ENCODE peak calls at places on chromosomes 16 and 17, in eight cellular contexts. N, Z, Y, U, H, L, T and J are unnamed samples.

GRCh38 chr16:11783319-11784047 is 13.6 kb downstream of the ZC3H7A start:
- DNase-seq in N (peak; percentile 32), Z (peak; percentile 15), Y (no peak), U (peak; percentile 76), H (peak; percentile 45), L (peak; percentile 9), T (peak; percentile 88), J (peak; percentile 45)

GRCh38 chr17:45895969-45896793 is 1.8 kb downstream of the MAPT start:
- DNase-seq in N (no peak), Z (no peak), Y (peak; percentile 60), U (no peak), H (no peak), L (no peak), T (no peak), J (peak; percentile 4)

GRCh38 chr16:30010817-30011504 is at the start of gene DOC2A:
- DNase-seq in N (no peak), Z (no peak), Y (peak; percentile 81), U (no peak), H (no peak), L (no peak), T (no peak), J (peak; percentile 43)

GRCh38 chr17:41324180-41325075 is 8.9 kb upstream of the KRTAP17-1 start:
- DNase-seq in N (no peak), Z (no peak), Y (peak; percentile 61), U (no peak), H (peak; percentile 8), L (peak; percentile 56), T (no peak), J (no peak)

GRCh38 chr16:971981-972315 is 1.2 kb upstream of the LMF1 start:
- DNase-seq in N (no peak), Z (no peak), Y (no peak), U (no peak), H (no peak), L (no peak), T (no peak), J (no peak)

GRCh38 chr16:25413962-25414361 is 156.3 kb upstream of the ZKSCAN2 start:
- DNase-seq in N (no peak), Z (no peak), Y (no peak), U (peak; percentile 6), H (no peak), L (peak; percentile 41), T (no peak), J (peak; percentile 41)

GRCh38 chr17:67995568-67996191 is 589 bp downstream of the C17orf58 start:
- DNase-seq in N (peak; percentile 39), Z (peak; percentile 14), Y (peak; percentile 66), U (no peak), H (no peak), L (peak; percentile 34), T (no peak), J (peak; percentile 62)

GRCh38 chr16:27239906-27240655 is 28.5 kb downstream of the NSMCE1 start:
- DNase-seq in N (no peak), Z (no peak), Y (no peak), U (no peak), H (peak; percentile 44), L (no peak), T (peak; percentile 33), J (no peak)

GRCh38 chr17:20852541-20853370 is 190.1 kb downstream of the USP22 start:
- DNase-seq in N (no peak), Z (peak; percentile 13), Y (peak; percentile 73), U (peak; percentile 20), H (no peak), L (peak; percentile 35), T (no peak), J (peak; percentile 22)

GRCh38 chr17:72123964-72124791 is 3.4 kb downstream of the SOX9 start:
- DNase-seq in N (peak; percentile 29), Z (no peak), Y (peak; percentile 60), U (no peak), H (no peak), L (peak; percentile 40), T (no peak), J (no peak)

GRCh38 chr16:55552621-55553020 is 13.9 kb upstream of the CAPNS2 start:
- DNase-seq in N (no peak), Z (peak; percentile 53), Y (no peak), U (peak; percentile 79), H (peak; percentile 69), L (peak; percentile 51), T (peak; percentile 59), J (peak; percentile 74)

GRCh38 chr17:4162775-4163498 is 19.9 kb downstream of the CYB5D2 start:
- DNase-seq in N (no peak), Z (peak; percentile 24), Y (no peak), U (no peak), H (peak; percentile 13), L (no peak), T (no peak), J (peak; percentile 29)

GRCh38 chr17:75321506-75321905 is 32.3 kb upstream of the SLC25A19 start:
- DNase-seq in N (no peak), Z (no peak), Y (no peak), U (no peak), H (no peak), L (no peak), T (no peak), J (no peak)

GRCh38 chr17:75325348-75325747 is 36.1 kb upstream of the SLC25A19 start:
- DNase-seq in N (no peak), Z (no peak), Y (no peak), U (no peak), H (no peak), L (no peak), T (peak; percentile 14), J (no peak)

GRCh38 chr17:75325827-75326586 is 36.8 kb upstream of the SLC25A19 start:
- DNase-seq in N (no peak), Z (no peak), Y (no peak), U (peak; percentile 75), H (peak; percentile 35), L (no peak), T (peak; percentile 89), J (peak; percentile 37)

GRCh38 chr17:75319818-75320691 is 30.8 kb upstream of the SLC25A19 start:
- DNase-seq in N (no peak), Z (peak; percentile 15), Y (no peak), U (peak; percentile 96), H (peak; percentile 76), L (no peak), T (no peak), J (no peak)

GRCh38 chr17:75323043-75323591 is 33.9 kb upstream of the SLC25A19 start:
- DNase-seq in N (peak; percentile 94), Z (peak; percentile 91), Y (peak; percentile 95), U (peak; percentile 62), H (peak; percentile 86), L (peak; percentile 97), T (peak; percentile 84), J (peak; percentile 96)
- H3K9ac ChIP-seq in N (peak overlapping the region; percentile 51), Z (no peak overlapping the region), Y (no peak overlapping the region), U (no peak overlapping the region), H (no peak overlapping the region), L (no peak overlapping the region), T (no peak overlapping the region), J (no peak overlapping the region)

DNA sequence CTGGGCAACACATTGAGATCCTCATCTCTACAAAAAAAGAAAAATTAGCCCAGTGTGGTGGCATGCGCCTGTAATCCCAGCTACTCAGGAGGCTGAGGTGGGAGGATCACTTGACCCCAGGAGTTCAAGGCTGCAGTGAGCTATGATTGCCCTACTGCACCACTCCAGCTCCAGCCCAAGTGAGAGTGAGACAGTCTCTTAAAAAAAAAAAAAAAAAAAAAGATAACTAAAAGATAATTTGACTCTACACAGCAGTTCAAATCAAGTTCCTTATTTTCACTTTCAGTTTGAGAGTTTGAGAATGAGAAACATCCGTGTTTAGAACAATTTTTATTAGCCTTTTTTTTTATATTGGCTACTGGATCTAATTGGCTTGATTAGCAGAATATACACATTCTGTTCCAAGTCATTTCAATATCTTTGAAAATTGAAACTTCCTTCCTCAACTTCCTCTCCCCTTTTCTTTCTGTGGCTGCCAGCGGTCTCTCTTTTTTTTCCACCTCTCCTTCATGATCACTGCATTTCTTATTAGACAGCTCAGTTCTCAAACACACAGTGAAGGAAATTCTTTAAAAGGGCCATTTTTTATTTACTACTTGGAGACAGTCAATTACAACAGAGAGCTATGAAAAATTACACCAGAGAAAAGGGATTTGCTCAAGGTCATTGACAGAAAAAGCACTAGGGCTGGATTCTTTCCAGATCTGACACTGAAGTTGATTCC is 4.5 kb upstream of the ACSF2 start:
- DNase-seq in N (no peak), Z (peak; percentile 23), Y (no peak), U (no peak), H (no peak), L (no peak), T (peak; percentile 65), J (peak; percentile 27)
- H3K4me3 ChIP-seq in N (no peak overlapping the region), Z (peak overlapping the region; percentile 36), Y (no peak overlapping the region), U (peak overlapping the region; percentile 8), H (peak overlapping the region; percentile 24), L (peak overlapping the region; percentile 44), T (no peak overlapping the region), J (peak overlapping the region; percentile 80)

GRCh38 chr16:35296962-35297653 is 1837.7 kb downstream of the TP53TG3F start:
- DNase-seq in N (no peak), Z (no peak), Y (no peak), U (no peak), H (no peak), L (no peak), T (no peak), J (no peak)

GRCh38 chr16:35298460-35299243 is 1839.2 kb downstream of the TP53TG3F start:
- DNase-seq in N (no peak), Z (no peak), Y (no peak), U (no peak), H (no peak), L (no peak), T (no peak), J (no peak)

DNA sequence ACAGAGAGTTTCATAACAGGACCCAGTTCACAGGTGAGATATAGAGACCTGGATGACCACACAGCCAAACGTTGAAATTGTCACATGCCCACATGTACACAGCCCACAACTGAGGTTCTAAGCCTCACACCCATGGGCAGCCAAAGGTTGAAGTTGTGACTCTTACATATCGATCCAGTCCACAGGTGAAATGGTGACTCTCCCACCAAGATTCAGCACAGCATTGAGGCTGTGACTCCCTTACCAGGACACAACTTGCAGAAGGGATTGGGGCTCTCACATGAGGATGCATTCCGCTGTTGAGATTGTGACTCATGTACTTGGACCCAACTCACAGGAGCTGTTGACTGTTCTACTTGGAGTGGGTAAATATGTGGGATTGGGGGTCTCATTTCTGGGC is 1836.4 kb downstream of the TP53TG3F start:
- DNase-seq in N (no peak), Z (no peak), Y (no peak), U (no peak), H (no peak), L (no peak), T (no peak), J (no peak)
- H3K9me3 ChIP-seq in N (no peaks in the 10 kb centered on the region), Z (no peaks in the 10 kb centered on the region), Y (peaks cover 72% of the 10 kb centered on the region), U (peaks cover 28% of the 10 kb centered on the region), H (peaks cover 19% of the 10 kb centered on the region), L (no peaks in the 10 kb centered on the region), T (peaks cover 4% of the 10 kb centered on the region), J (no peaks in the 10 kb centered on the region)

GRCh38 chr17:28662527-28662829 is 473 bp downstream of the SUPT6H start:
- DNase-seq in N (no peak), Z (no peak), Y (no peak), U (no peak), H (no peak), L (no peak), T (no peak), J (no peak)

GRCh38 chr17:28663723-28664122 is 1.7 kb downstream of the SUPT6H start:
- DNase-seq in N (no peak), Z (no peak), Y (no peak), U (no peak), H (no peak), L (no peak), T (no peak), J (no peak)

GRCh38 chr17:28669918-28670317 is 7.9 kb downstream of the SUPT6H start:
- DNase-seq in N (no peak), Z (no peak), Y (no peak), U (no peak), H (no peak), L (no peak), T (no peak), J (no peak)

GRCh38 chr17:28667870-28668269 is 5.9 kb downstream of the SUPT6H start:
- DNase-seq in N (no peak), Z (peak; percentile 18), Y (no peak), U (no peak), H (no peak), L (no peak), T (no peak), J (peak; percentile 19)

GRCh38 chr17:28665994-28666393 is 4.0 kb downstream of the SUPT6H start:
- DNase-seq in N (no peak), Z (no peak), Y (no peak), U (no peak), H (no peak), L (no peak), T (no peak), J (no peak)
- H3K9ac ChIP-seq in N (no peak overlapping the region), Z (no peak overlapping the region), Y (no peak overlapping the region), U (no peak overlapping the region), H (no peak overlapping the region), L (no peak overlapping the region), T (no peak overlapping the region), J (no peak overlapping the region)